ENCODE peak calls at places on chromosomes 7 and 10, in eight cellular contexts. R is GM03348; U is memory B cell; X is pancreas; N is T-helper 1 cell; M is progenitor cell of endocrine pancreas; I is stimulated activated CD8-positive, alpha-beta memory T cell treated with anti-CD3 and anti-CD28 coated beads, Interleukin-2, amount 100 ng/mL, for 1 hour; G is DMS153. W is an unnamed sample.

GRCh38 chr10:116014326-116014725 is 258.7 kb downstream of the GFRA1 start:
- DNase-seq in R (no peak), U (no peak), N (no peak), M (no peak), I (no peak), G (no peak), X (no peak), W (no peak)

GRCh38 chr10:95493862-95494261 is 67.3 kb downstream of the SORBS1 start:
- DNase-seq in I (no peak), X (no peak), N (no peak), R (no peak), U (no peak), G (no peak), M (no peak), W (no peak)

GRCh38 chr10:98790817-98791216 is 344.1 kb upstream of the HPS1 start:
- DNase-seq in I (no peak), X (no peak), M (no peak), R (peak; percentile 3), G (no peak), N (no peak), U (no peak), W (no peak)

GRCh38 chr7:135536160-135536559 is 21.6 kb upstream of the NUP205 start:
- DNase-seq in X (no peak), U (no peak), R (peak; percentile 21), N (no peak), M (no peak), I (no peak), G (no peak), W (no peak)

GRCh38 chr7:30733691-30734090 is 18.2 kb upstream of the INMT start:
- DNase-seq in M (no peak), R (no peak), U (no peak), I (no peak), G (no peak), X (no peak), N (no peak), W (no peak)

GRCh38 chr7:158084555-158084954 is 503.1 kb downstream of the PTPRN2 start:
- DNase-seq in I (no peak), N (no peak), R (no peak), G (no peak), U (no peak), M (no peak), X (no peak), W (no peak)

GRCh38 chr7:100629117-100629711 is 12.1 kb downstream of the TFR2 start:
- DNase-seq in R (no peak), M (no peak), U (no peak), X (no peak), G (no peak), I (no peak), N (no peak), W (no peak)

GRCh38 chr7:51182767-51183166 is 133.8 kb downstream of the COBL start:
- DNase-seq in G (no peak), I (no peak), U (no peak), R (no peak), N (no peak), X (no peak), M (no peak), W (no peak)

GRCh38 chr10:127577376-127577775 is 28.3 kb downstream of the NPS start:
- DNase-seq in X (no peak), M (no peak), G (peak; percentile 3), U (no peak), I (no peak), N (no peak), R (peak; percentile 15), W (no peak)

GRCh38 chr10:17527530-17528146 is 73.2 kb upstream of the ST8SIA6 start:
- DNase-seq in U (no peak), X (no peak), G (no peak), N (no peak), M (no peak), I (no peak), R (peak; percentile 43), W (no peak)

GRCh38 chr7:44629825-44630580 is 23.6 kb downstream of the OGDH start:
- DNase-seq in U (peak; percentile 28), M (no peak), I (no peak), G (no peak), N (no peak), X (no peak), R (no peak), W (no peak)

GRCh38 chr10:103188853-103189252 is 4.2 kb downstream of the NT5C2 start:
- DNase-seq in X (no peak), U (no peak), R (peak; percentile 39), M (no peak), G (no peak), N (no peak), I (no peak), W (no peak)

GRCh38 chr7:4279210-4279609 is 402.9 kb upstream of the FOXK1 start:
- DNase-seq in I (no peak), N (no peak), R (no peak), U (no peak), X (no peak), M (no peak), G (no peak), W (no peak)

GRCh38 chr10:28730031-28730778 is 52.9 kb downstream of the BAMBI start:
- DNase-seq in N (no peak), U (no peak), M (no peak), I (no peak), G (no peak), R (no peak), X (no peak), W (no peak)

GRCh38 chr10:71442000-71442399 is 45.3 kb downstream of the CDH23 start:
- DNase-seq in N (no peak), M (no peak), G (no peak), I (no peak), X (no peak), R (no peak), U (no peak), W (no peak)

GRCh38 chr10:100751211-100751933 is 6.0 kb downstream of the PAX2 start:
- DNase-seq in I (no peak), X (no peak), R (no peak), M (no peak), N (no peak), G (no peak), U (no peak), W (no peak)

GRCh38 chr10:64041989-64042490 is 520.8 kb downstream of the REEP3 start:
- DNase-seq in M (no peak), R (no peak), I (no peak), X (peak; percentile 29), U (no peak), G (no peak), N (no peak), W (no peak)

GRCh38 chr10:34889004-34889869 is 74.1 kb upstream of the PARD3 start:
- DNase-seq in G (no peak), X (no peak), N (no peak), U (no peak), M (no peak), R (no peak), I (no peak), W (no peak)

GRCh38 chr10:94000638-94001420 is 7.1 kb downstream of the PLCE1 start:
- DNase-seq in G (no peak), U (no peak), I (no peak), X (no peak), N (no peak), M (no peak), R (no peak), W (no peak)

GRCh38 chr10:8076948-8077347 is 22.5 kb downstream of the GATA3 start:
- DNase-seq in R (no peak), I (no peak), M (no peak), U (no peak), X (no peak), N (no peak), G (no peak), W (no peak)

GRCh38 chr10:122845783-122846332 is at the start of gene CUZD1:
- DNase-seq in G (no peak), N (no peak), M (no peak), U (no peak), R (no peak), I (no peak), X (peak; percentile 83), W (no peak)

GRCh38 chr7:12157517-12157916 is 53.6 kb upstream of the TMEM106B start:
- DNase-seq in G (no peak), I (no peak), M (no peak), U (no peak), R (no peak), X (no peak), N (no peak), W (no peak)

GRCh38 chr10:23157691-23158369 is 34.3 kb upstream of the PTF1A start:
- DNase-seq in X (no peak), I (no peak), U (no peak), R (peak; percentile 25), M (no peak), N (no peak), G (peak; percentile 3), W (no peak)

W was measured in left lung.